ENCODE peak calls at places on chromosome 16, in four cellular contexts. One of them, this sample, is unnamed.

GRCh38 chr16:55569025-55569424 is 2.5 kb downstream of the CAPNS2 start:
- DNase-seq in effector CD4-positive, alpha-beta T cell: no peak
- DNase-seq in HT-29: no peak
- DNase-seq in HT1080: peak
- DNase-seq in this sample: no peak

GRCh38 chr16:81265658-81266451 is 27.4 kb downstream of the BCO1 start:
- DNase-seq in effector CD4-positive, alpha-beta T cell: no peak
- DNase-seq in HT1080: no peak
- DNase-seq in HT-29: no peak
- DNase-seq in this sample: no peak

GRCh38 chr16:54488729-54489128 is 202.1 kb upstream of the IRX3 start:
- DNase-seq in effector CD4-positive, alpha-beta T cell: no peak
- DNase-seq in HT-29: no peak
- DNase-seq in HT1080: no peak
- DNase-seq in this sample: no peak

GRCh38 chr16:83989300-83989699 is 21.3 kb downstream of the NECAB2 start:
- DNase-seq in HT1080: no peak
- DNase-seq in effector CD4-positive, alpha-beta T cell: no peak
- DNase-seq in HT-29: no peak
- DNase-seq in this sample: no peak

GRCh38 chr16:63655846-63656245 is 1466.0 kb downstream of the CDH11 start:
- DNase-seq in effector CD4-positive, alpha-beta T cell: no peak
- DNase-seq in HT-29: no peak
- DNase-seq in HT1080: no peak
- DNase-seq in this sample: no peak

GRCh38 chr16:64459821-64460220 is 662.0 kb downstream of the CDH11 start:
- DNase-seq in HT-29: no peak
- DNase-seq in effector CD4-positive, alpha-beta T cell: no peak
- DNase-seq in HT1080: peak
- DNase-seq in this sample: no peak

GRCh38 chr16:65441501-65441900 is 319.6 kb upstream of the CDH11 start:
- DNase-seq in HT-29: no peak
- DNase-seq in HT1080: no peak
- DNase-seq in effector CD4-positive, alpha-beta T cell: no peak
- DNase-seq in this sample: no peak

GRCh38 chr16:20383106-20384029 is 21.2 kb downstream of the PDILT start:
- DNase-seq in HT-29: peak
- DNase-seq in effector CD4-positive, alpha-beta T cell: peak
- DNase-seq in HT1080: peak
- DNase-seq in this sample: peak